ENCODE peak calls at places on chromosomes 5 and 9, in eight cellular contexts. Z, Q, C, D, P, A, G and X are unnamed samples.

GRCh38 chr5:168984135-168984675 is 316.7 kb downstream of the SLIT3 start:
- DNase-seq in Z (no peak), A (no peak), P (no peak), G (no peak), D (no peak), Q (no peak), C (no peak), X (no peak)

GRCh38 chr5:127515693-127516440 is 1.6 kb upstream of the PRRC1 start:
- DNase-seq in A (no peak), C (no peak), G (no peak), D (no peak), Z (no peak), P (no peak), Q (no peak), X (no peak)

GRCh38 chr9:121538221-121538620 is 38.6 kb upstream of the GGTA1 start:
- DNase-seq in Z (no peak), P (peak), G (no peak), Q (no peak), D (no peak), C (no peak), A (no peak), X (no peak)

GRCh38 chr9:126211441-126212074 is 115.1 kb upstream of the MVB12B start:
- DNase-seq in A (no peak), Q (peak), P (no peak), G (no peak), Z (no peak), C (peak), D (no peak), X (no peak)

GRCh38 chr5:140556438-140556837 is 835 bp downstream of the SRA1 start:
- DNase-seq in P (no peak), C (peak), Z (no peak), G (no peak), D (no peak), Q (no peak), A (no peak), X (no peak)

GRCh38 chr9:95104088-95104960 is 213.2 kb downstream of the FANCC start:
- DNase-seq in A (no peak), C (peak), P (no peak), D (no peak), Z (no peak), Q (no peak), G (no peak), X (no peak)

GRCh38 chr9:12719431-12719830 is 26.2 kb downstream of the TYRP1 start:
- DNase-seq in C (peak), A (no peak), D (no peak), Z (no peak), G (no peak), P (peak), Q (no peak), X (no peak)

GRCh38 chr9:70816891-70817290 is 304.5 kb downstream of the TRPM3 start:
- DNase-seq in Z (no peak), C (no peak), Q (no peak), P (no peak), G (no peak), A (no peak), D (no peak), X (no peak)

GRCh38 chr5:177490311-177490991 is 7.0 kb downstream of the PDLIM7 start:
- DNase-seq in Q (no peak), G (no peak), C (no peak), P (no peak), D (no peak), Z (no peak), A (no peak), X (no peak)

GRCh38 chr9:38761999-38762398 is 42.1 kb upstream of the FAM240B start:
- DNase-seq in Q (no peak), A (no peak), Z (no peak), C (no peak), P (no peak), D (no peak), G (no peak), X (no peak)

GRCh38 chr9:27192291-27192960 is 83.4 kb downstream of the TEK start:
- DNase-seq in Q (no peak), A (no peak), C (no peak), Z (no peak), P (no peak), G (no peak), D (no peak), X (no peak)

GRCh38 chr5:123881791-123882244 is 369.8 kb downstream of the CSNK1G3 start:
- DNase-seq in P (no peak), Q (peak), A (no peak), D (no peak), G (no peak), C (peak), Z (no peak), X (no peak)

GRCh38 chr5:152632380-152632779 is 227.3 kb upstream of the NMUR2 start:
- DNase-seq in Q (no peak), Z (no peak), G (no peak), C (no peak), P (no peak), A (peak), D (no peak), X (peak)

GRCh38 chr9:136840877-136841645 is 1.2 kb upstream of the AJM1 start:
- DNase-seq in G (peak), Q (peak), P (peak), A (peak), C (peak), Z (no peak), D (peak), X (no peak)

GRCh38 chr5:170436335-170436734 is 47.2 kb upstream of the KCNMB1 start:
- DNase-seq in Q (no peak), A (no peak), G (no peak), Z (no peak), P (no peak), D (no peak), C (no peak), X (no peak)

GRCh38 chr5:145341842-145342241 is 493.3 kb downstream of the PRELID2 start:
- DNase-seq in P (peak), Z (no peak), D (no peak), A (no peak), G (no peak), Q (peak), C (no peak), X (no peak)

GRCh38 chr5:74647096-74647495 is 6.6 kb upstream of the ENC1 start:
- DNase-seq in Q (peak), Z (no peak), G (no peak), P (no peak), A (no peak), C (no peak), D (no peak), X (no peak)

GRCh38 chr9:69604568-69605219 is 67.5 kb downstream of the APBA1 start:
- DNase-seq in G (no peak), Z (no peak), D (no peak), C (peak), P (no peak), Q (no peak), A (no peak), X (no peak)

GRCh38 chr5:33611882-33612281 is 171.1 kb downstream of the TARS1 start:
- DNase-seq in C (peak), G (no peak), D (no peak), Z (no peak), P (no peak), A (no peak), Q (peak), X (no peak)

GRCh38 chr9:71628247-71628646 is 140.1 kb downstream of the CEMIP2 start:
- DNase-seq in P (no peak), Z (no peak), C (peak), G (no peak), D (no peak), A (no peak), Q (no peak), X (no peak)

GRCh38 chr5:152883061-152883460 is 478.0 kb upstream of the NMUR2 start:
- DNase-seq in P (no peak), A (no peak), D (no peak), Q (no peak), C (no peak), G (no peak), Z (no peak), X (peak)

DNA sequence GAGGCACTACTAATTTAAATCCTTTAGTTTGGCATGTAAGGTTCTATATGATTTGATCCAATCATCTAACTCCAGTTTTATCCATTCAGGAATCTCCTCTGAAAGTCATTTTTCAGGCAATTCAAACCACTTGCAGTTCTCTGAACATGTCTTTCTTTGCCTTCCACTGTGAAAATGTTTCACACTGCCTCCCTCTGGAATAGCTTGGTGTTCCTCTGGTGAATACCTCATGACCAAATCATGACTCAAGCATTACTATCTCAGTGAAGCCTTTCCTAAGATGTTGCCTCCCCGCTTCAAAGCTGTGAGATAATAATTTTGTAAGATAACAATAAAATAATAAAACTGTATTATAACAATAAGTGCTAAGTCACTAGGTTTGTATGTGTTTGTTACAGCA is 981.1 kb downstream of the DTWD2 start:
- DNase-seq in C (no peak), P (no peak), D (no peak), Q (no peak), Z (no peak), G (no peak), A (no peak), X (no peak)
- TF ChIP-seq CTCF in C (no peak), P (no peak), D (no peak), Q (no peak), Z (no peak), G (no peak), A (no peak), X (no peak)

GRCh38 chr9:93586290-93587057 is 10.1 kb downstream of the PHF2 start:
- DNase-seq in G (no peak), Z (no peak), D (no peak), C (peak), A (peak), P (no peak), Q (no peak), X (no peak)

GRCh38 chr9:93585695-93586094 is 9.3 kb downstream of the PHF2 start:
- DNase-seq in P (no peak), A (no peak), D (no peak), G (no peak), C (no peak), Z (no peak), Q (no peak), X (no peak)

GRCh38 chr9:93587651-93588347 is 11.4 kb downstream of the PHF2 start:
- DNase-seq in P (no peak), A (no peak), Q (no peak), D (no peak), Z (no peak), C (no peak), G (no peak), X (no peak)

GRCh38 chr9:93587284-93587650 is 10.9 kb downstream of the PHF2 start:
- DNase-seq in D (no peak), Z (no peak), P (no peak), Q (no peak), A (no peak), C (no peak), G (no peak), X (no peak)

DNA sequence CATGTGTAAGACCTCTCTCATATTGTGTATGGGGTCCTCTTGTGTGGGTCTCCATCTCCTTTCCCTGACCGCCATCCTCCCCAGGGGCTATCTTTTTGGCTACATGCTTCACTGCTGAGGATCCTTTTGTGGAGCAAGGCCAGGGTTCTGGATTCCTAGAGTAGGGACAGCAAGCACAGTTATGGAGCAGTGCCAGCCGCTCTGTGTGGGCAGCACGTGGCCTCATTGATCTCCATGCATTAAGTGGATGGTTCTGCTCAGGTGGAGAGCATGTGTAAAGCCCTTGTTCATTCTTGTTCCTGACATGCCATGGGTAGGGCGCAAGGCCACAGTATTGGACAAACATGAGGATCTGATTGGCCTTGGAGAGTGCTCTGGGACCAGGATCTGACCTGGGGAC is 8.9 kb downstream of the PHF2 start:
- DNase-seq in D (no peak), C (no peak), P (no peak), G (no peak), A (no peak), Z (no peak), Q (no peak), X (no peak)
- H3K4me3 ChIP-seq in D (no peak), C (no peak), P (no peak), G (no peak), A (no peak), Z (no peak), Q (no peak), X (no peak)

GRCh38 chr5:157066950-157067349 is 8.0 kb upstream of the HAVCR1 start:
- DNase-seq in G (no peak), D (no peak), C (no peak), Z (no peak), P (no peak), Q (no peak), A (no peak), X (no peak)

GRCh38 chr5:157072508-157072907 is 13.6 kb upstream of the HAVCR1 start:
- DNase-seq in A (no peak), P (no peak), D (no peak), Q (no peak), Z (no peak), G (no peak), C (no peak), X (no peak)

GRCh38 chr5:157068785-157069184 is 9.9 kb upstream of the HAVCR1 start:
- DNase-seq in C (no peak), D (no peak), G (no peak), A (no peak), Z (no peak), Q (no peak), P (no peak), X (no peak)

GRCh38 chr5:157068339-157068738 is 9.4 kb upstream of the HAVCR1 start:
- DNase-seq in Z (no peak), Q (no peak), P (no peak), G (no peak), A (no peak), D (no peak), C (no peak), X (no peak)

DNA sequence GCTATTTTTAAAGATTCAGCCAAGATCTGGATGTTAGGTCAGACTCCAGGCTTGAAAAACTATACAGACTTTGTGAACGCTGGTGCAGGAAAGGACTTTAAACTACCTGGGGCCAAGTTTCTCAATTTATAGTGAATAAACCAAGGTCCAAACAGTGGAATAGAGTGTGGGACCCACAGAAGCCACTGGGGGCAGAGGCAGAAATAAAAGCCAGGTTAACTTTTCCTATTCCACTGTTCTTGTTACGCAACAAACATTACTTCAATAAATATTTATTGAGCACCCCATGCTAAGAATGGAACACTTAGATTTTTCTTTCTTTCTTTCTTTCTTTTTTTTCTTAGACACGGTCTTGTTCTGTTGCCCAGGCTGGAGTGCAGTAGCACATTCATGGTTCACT is 11.0 kb upstream of the HAVCR1 start:
- DNase-seq in D (no peak), P (no peak), C (no peak), G (no peak), Z (no peak), A (no peak), Q (no peak), X (no peak)
- TF ChIP-seq CTCF in D (no peak), P (no peak), C (no peak), G (no peak), Z (no peak), A (no peak), Q (no peak), X (no peak)

GRCh38 chr9:116716441-116716840 is 29.3 kb downstream of the TRIM32 start:
- DNase-seq in Q (no peak), G (no peak), C (peak), A (no peak), Z (no peak), D (no peak), P (no peak), X (no peak)
- H3K4me3 ChIP-seq in Q (no peak), G (no peak), C (no peak), A (no peak), Z (no peak), D (no peak), P (no peak), X (no peak)

GRCh38 chr5:112691758-112692157 is 45.9 kb upstream of the APC start:
- DNase-seq in D (peak), C (no peak), P (peak), Q (peak), A (no peak), G (no peak), Z (peak), X (no peak)
- TF ChIP-seq CTCF in D (peak), C (no peak), P (peak), Q (peak), A (no peak), G (peak), Z (no peak), X (peak)

GRCh38 chr5:131979816-131980215 is 31.6 kb downstream of the ACSL6 start:
- DNase-seq in A (no peak), C (no peak), Q (no peak), D (no peak), G (no peak), P (no peak), Z (no peak), X (no peak)

GRCh38 chr5:131984945-131985665 is 26.4 kb downstream of the ACSL6 start:
- DNase-seq in Q (no peak), D (no peak), Z (no peak), G (no peak), A (no peak), C (no peak), P (no peak), X (no peak)

GRCh38 chr5:131980696-131981095 is 30.8 kb downstream of the ACSL6 start:
- DNase-seq in Q (no peak), P (no peak), A (no peak), Z (no peak), C (no peak), G (no peak), D (no peak), X (no peak)

GRCh38 chr5:131983244-131983771 is 28.1 kb downstream of the ACSL6 start:
- DNase-seq in G (no peak), P (no peak), A (no peak), C (peak), Q (no peak), Z (no peak), D (no peak), X (no peak)

DNA sequence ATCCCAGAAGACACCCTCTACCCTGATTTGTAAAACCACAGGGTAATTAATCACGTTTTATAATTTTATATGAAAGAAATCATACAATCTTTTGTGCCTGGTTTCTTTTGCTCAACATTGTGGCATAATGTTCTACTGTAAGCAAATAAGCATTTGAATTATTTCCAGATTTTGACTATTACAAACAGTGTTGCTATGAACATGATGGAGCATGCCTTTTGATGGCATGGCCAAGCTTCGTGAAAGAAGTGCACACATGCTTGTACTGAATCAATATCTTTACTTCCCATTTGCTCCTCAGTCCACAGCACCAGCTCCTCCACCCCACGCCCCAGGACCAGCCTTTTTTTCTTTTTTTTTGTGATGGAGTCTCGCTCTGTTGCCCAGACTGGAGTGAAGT is 29.9 kb downstream of the ACSL6 start:
- DNase-seq in P (no peak), A (no peak), C (no peak), G (no peak), Q (peak), D (no peak), Z (no peak), X (no peak)
- H3K4me3 ChIP-seq in P (no peak), A (no peak), C (no peak), G (no peak), Q (no peak), D (no peak), Z (no peak), X (no peak)

DNA sequence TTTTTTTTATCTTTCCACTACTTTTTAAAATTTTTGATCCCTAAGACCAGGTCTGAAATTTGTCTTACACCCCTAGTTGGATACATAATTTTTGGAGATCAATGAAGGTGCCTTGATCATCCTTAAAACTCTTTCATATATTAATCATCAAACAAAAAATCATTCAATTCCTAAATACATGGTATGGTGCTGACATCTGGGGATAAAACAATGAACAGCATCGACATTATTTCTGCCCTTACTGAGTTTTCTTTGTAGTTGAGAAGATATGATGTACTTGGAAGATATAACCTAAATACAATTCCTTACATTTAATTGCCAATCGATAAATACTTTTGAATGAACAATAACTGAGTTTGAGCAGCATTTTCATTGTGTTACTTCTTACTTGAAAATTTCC is 18.3 kb downstream of the SPINK9 start:
- DNase-seq in A (no peak), D (no peak), Q (no peak), P (no peak), C (no peak), Z (no peak), G (no peak), X (no peak)
- TF ChIP-seq CTCF in A (no peak), D (no peak), Q (peak), P (no peak), C (no peak), Z (no peak), G (no peak), X (peak)

GRCh38 chr9:2815661-2816060 is 28.2 kb downstream of the PUM3 start:
- DNase-seq in P (no peak), G (no peak), A (no peak), C (no peak), D (no peak), Z (no peak), Q (no peak), X (no peak)

GRCh38 chr9:2810424-2811075 is 33.3 kb downstream of the PUM3 start:
- DNase-seq in C (no peak), D (no peak), G (no peak), Z (no peak), A (no peak), Q (no peak), P (peak), X (no peak)

GRCh38 chr9:2808105-2808504 is 35.8 kb downstream of the PUM3 start:
- DNase-seq in A (no peak), G (no peak), Q (no peak), C (no peak), Z (no peak), D (no peak), P (no peak), X (no peak)

DNA sequence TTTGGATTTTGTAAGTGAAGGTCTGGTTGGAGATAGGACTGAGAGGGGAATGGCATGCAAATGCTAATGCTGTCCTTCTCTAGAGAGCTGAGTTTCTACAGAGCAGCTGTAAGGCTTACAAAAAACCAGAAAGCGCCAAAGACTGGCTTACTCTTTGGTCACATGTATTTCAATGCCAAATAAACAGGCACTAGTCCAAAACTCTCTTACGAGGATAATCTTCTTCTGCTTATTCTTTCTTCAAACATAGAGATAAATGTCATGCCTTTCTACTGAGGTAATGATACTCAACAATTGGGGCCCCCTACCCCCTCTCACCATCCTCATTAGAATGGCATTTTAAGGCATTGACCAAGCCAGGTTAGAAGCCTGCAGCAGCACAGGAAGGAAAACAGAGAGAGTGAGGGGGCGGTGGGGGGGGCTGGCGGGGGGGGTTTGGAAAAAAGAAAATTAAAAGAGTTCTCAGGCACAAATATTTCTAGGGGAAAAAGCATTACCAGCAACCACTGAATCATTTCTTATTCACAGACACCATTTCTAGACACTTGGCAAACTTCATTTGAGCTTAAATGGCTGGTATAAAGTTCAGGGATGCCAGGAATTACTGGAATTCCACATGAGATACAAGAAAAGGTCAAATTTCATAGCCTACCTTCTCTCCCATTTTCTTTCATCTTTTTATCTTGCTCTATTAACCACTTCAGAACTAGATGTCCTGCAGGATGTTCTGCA is 34.0 kb downstream of the PUM3 start:
- DNase-seq in G (no peak), D (no peak), Q (no peak), A (peak), P (peak), C (peak), Z (peak), X (peak)
- H3K4me3 ChIP-seq in G (no peak), D (no peak), Q (no peak), A (no peak), P (peak), C (no peak), Z (peak), X (no peak)